ENCODE peak calls at places on chromosomes 7 and 10, in nine cellular contexts. One of them, this sample, is unnamed.

GRCh38 chr7:152463714-152464311 is 28.0 kb upstream of the KMT2C start:
- DNase-seq in astrocyte of the spinal cord: peak
- DNase-seq in activated T-cell treated with anti-CD3 and anti-CD28 coated beads for 1 hour: peak
- DNase-seq in NCI-H1092: peak
- DNase-seq in IMR-90: peak
- DNase-seq in kidney epithelial cell: peak
- DNase-seq in hepatic stellate cell: peak
- DNase-seq in CD8-positive, alpha-beta T cell: peak
- DNase-seq in CD4-positive, CD25-positive, alpha-beta regulatory T cell: peak
- DNase-seq in this sample: peak

GRCh38 chr7:157436076-157436475 is 99.3 kb downstream of the DNAJB6 start:
- DNase-seq in astrocyte of the spinal cord: no peak
- DNase-seq in NCI-H1092: no peak
- DNase-seq in IMR-90: no peak
- DNase-seq in CD8-positive, alpha-beta T cell: no peak
- DNase-seq in activated T-cell treated with anti-CD3 and anti-CD28 coated beads for 1 hour: no peak
- DNase-seq in kidney epithelial cell: no peak
- DNase-seq in hepatic stellate cell: no peak
- DNase-seq in CD4-positive, CD25-positive, alpha-beta regulatory T cell: no peak
- DNase-seq in this sample: no peak

GRCh38 chr10:80324086-80324485 is 32.5 kb downstream of the DYDC1 start:
- DNase-seq in kidney epithelial cell: peak
- DNase-seq in astrocyte of the spinal cord: peak
- DNase-seq in NCI-H1092: no peak
- DNase-seq in CD4-positive, CD25-positive, alpha-beta regulatory T cell: no peak
- DNase-seq in hepatic stellate cell: peak
- DNase-seq in activated T-cell treated with anti-CD3 and anti-CD28 coated beads for 1 hour: no peak
- DNase-seq in CD8-positive, alpha-beta T cell: no peak
- DNase-seq in IMR-90: peak
- DNase-seq in this sample: no peak

GRCh38 chr10:102302611-102303010 is 57.3 kb downstream of the GBF1 start:
- DNase-seq in hepatic stellate cell: no peak
- DNase-seq in CD8-positive, alpha-beta T cell: no peak
- DNase-seq in IMR-90: no peak
- DNase-seq in kidney epithelial cell: no peak
- DNase-seq in CD4-positive, CD25-positive, alpha-beta regulatory T cell: no peak
- DNase-seq in NCI-H1092: no peak
- DNase-seq in astrocyte of the spinal cord: no peak
- DNase-seq in activated T-cell treated with anti-CD3 and anti-CD28 coated beads for 1 hour: no peak
- DNase-seq in this sample: no peak

GRCh38 chr7:132225216-132226030 is 350.8 kb downstream of the PLXNA4 start:
- DNase-seq in CD4-positive, CD25-positive, alpha-beta regulatory T cell: no peak
- DNase-seq in NCI-H1092: no peak
- DNase-seq in hepatic stellate cell: no peak
- DNase-seq in CD8-positive, alpha-beta T cell: no peak
- DNase-seq in activated T-cell treated with anti-CD3 and anti-CD28 coated beads for 1 hour: no peak
- DNase-seq in astrocyte of the spinal cord: no peak
- DNase-seq in kidney epithelial cell: no peak
- DNase-seq in IMR-90: no peak
- DNase-seq in this sample: no peak

GRCh38 chr10:73796766-73797165 is 11.4 kb downstream of the ZSWIM8 start:
- DNase-seq in NCI-H1092: no peak
- DNase-seq in astrocyte of the spinal cord: no peak
- DNase-seq in kidney epithelial cell: no peak
- DNase-seq in CD4-positive, CD25-positive, alpha-beta regulatory T cell: no peak
- DNase-seq in CD8-positive, alpha-beta T cell: no peak
- DNase-seq in activated T-cell treated with anti-CD3 and anti-CD28 coated beads for 1 hour: no peak
- DNase-seq in hepatic stellate cell: no peak
- DNase-seq in IMR-90: no peak
- DNase-seq in this sample: no peak

GRCh38 chr7:20316706-20317105 is 14.0 kb upstream of the ITGB8 start:
- DNase-seq in NCI-H1092: no peak
- DNase-seq in hepatic stellate cell: no peak
- DNase-seq in kidney epithelial cell: no peak
- DNase-seq in activated T-cell treated with anti-CD3 and anti-CD28 coated beads for 1 hour: no peak
- DNase-seq in CD8-positive, alpha-beta T cell: no peak
- DNase-seq in CD4-positive, CD25-positive, alpha-beta regulatory T cell: no peak
- DNase-seq in astrocyte of the spinal cord: no peak
- DNase-seq in IMR-90: no peak
- DNase-seq in this sample: no peak

GRCh38 chr10:30750971-30751677 is 121.6 kb upstream of the LYZL2 start:
- DNase-seq in kidney epithelial cell: no peak
- DNase-seq in NCI-H1092: no peak
- DNase-seq in CD4-positive, CD25-positive, alpha-beta regulatory T cell: no peak
- DNase-seq in astrocyte of the spinal cord: no peak
- DNase-seq in IMR-90: no peak
- DNase-seq in hepatic stellate cell: no peak
- DNase-seq in activated T-cell treated with anti-CD3 and anti-CD28 coated beads for 1 hour: no peak
- DNase-seq in CD8-positive, alpha-beta T cell: no peak
- DNase-seq in this sample: no peak

GRCh38 chr7:27113991-27114866 is 11.7 kb upstream of the HOXA2 start:
- DNase-seq in IMR-90: peak
- DNase-seq in kidney epithelial cell: no peak
- DNase-seq in NCI-H1092: no peak
- DNase-seq in activated T-cell treated with anti-CD3 and anti-CD28 coated beads for 1 hour: no peak
- DNase-seq in CD4-positive, CD25-positive, alpha-beta regulatory T cell: no peak
- DNase-seq in hepatic stellate cell: no peak
- DNase-seq in astrocyte of the spinal cord: peak
- DNase-seq in CD8-positive, alpha-beta T cell: no peak
- DNase-seq in this sample: no peak

GRCh38 chr10:33052915-33053810 is 95.1 kb upstream of the ITGB1 start:
- DNase-seq in hepatic stellate cell: no peak
- DNase-seq in IMR-90: peak
- DNase-seq in CD4-positive, CD25-positive, alpha-beta regulatory T cell: no peak
- DNase-seq in activated T-cell treated with anti-CD3 and anti-CD28 coated beads for 1 hour: no peak
- DNase-seq in kidney epithelial cell: no peak
- DNase-seq in CD8-positive, alpha-beta T cell: no peak
- DNase-seq in astrocyte of the spinal cord: no peak
- DNase-seq in NCI-H1092: no peak
- DNase-seq in this sample: no peak

GRCh38 chr10:114648368-114648767 is 9.7 kb downstream of the ABLIM1 start:
- DNase-seq in IMR-90: peak
- DNase-seq in hepatic stellate cell: no peak
- DNase-seq in CD8-positive, alpha-beta T cell: no peak
- DNase-seq in CD4-positive, CD25-positive, alpha-beta regulatory T cell: no peak
- DNase-seq in activated T-cell treated with anti-CD3 and anti-CD28 coated beads for 1 hour: no peak
- DNase-seq in NCI-H1092: no peak
- DNase-seq in astrocyte of the spinal cord: peak
- DNase-seq in kidney epithelial cell: peak
- DNase-seq in this sample: no peak

GRCh38 chr7:97107192-97107800 is 10.2 kb upstream of the SDHAF3 start:
- DNase-seq in IMR-90: peak
- DNase-seq in hepatic stellate cell: no peak
- DNase-seq in CD8-positive, alpha-beta T cell: no peak
- DNase-seq in activated T-cell treated with anti-CD3 and anti-CD28 coated beads for 1 hour: no peak
- DNase-seq in kidney epithelial cell: no peak
- DNase-seq in astrocyte of the spinal cord: no peak
- DNase-seq in NCI-H1092: no peak
- DNase-seq in CD4-positive, CD25-positive, alpha-beta regulatory T cell: no peak
- DNase-seq in this sample: no peak

This sample was measured in Jurkat, Clone E6-1.